ENCODE peak calls at places on chromosomes 16 and 17, in five cellular contexts. N is H7; I is fibroblast of mammary gland; V is ovary; S is stimulated activated CD8-positive, alpha-beta memory T cell treated with anti-CD3 and anti-CD28 coated beads, Interleukin-7, amount 100 ng/mL, for 1 hour. H is an unnamed sample.

GRCh38 chr16:78489072-78489471 is 389.6 kb downstream of the WWOX start:
- DNase-seq in N (no peak), I (no peak), V (no peak), S (no peak), H (no peak)

GRCh38 chr17:42403150-42403549 is 14.9 kb upstream of the STAT3 start:
- DNase-seq in N (peak; percentile 83), I (no peak), V (no peak), S (no peak), H (no peak)

GRCh38 chr16:27444015-27444414 is 42.0 kb downstream of the IL21R start:
- DNase-seq in N (no peak), I (peak; percentile 35), V (no peak), S (no peak), H (no peak)

GRCh38 chr17:6269474-6269873 is 165.4 kb downstream of the AIPL1 start:
- DNase-seq in N (peak; percentile 59), I (peak; percentile 4), V (no peak), S (no peak), H (no peak)

GRCh38 chr16:87965973-87966667 is 14.9 kb downstream of the BANP start:
- DNase-seq in N (no peak), I (peak; percentile 69), V (no peak), S (no peak), H (no peak)

GRCh38 chr17:83080641-83081560 is 1.5 kb downstream of the METRNL start:
- DNase-seq in N (peak; percentile 90), I (no peak), V (no peak), S (no peak), H (peak; percentile 43)

GRCh38 chr17:42518755-42519545 is 17.1 kb upstream of the NAGLU start:
- DNase-seq in N (no peak), I (no peak), V (peak; percentile 66), S (no peak), H (peak; percentile 22)

GRCh38 chr16:919658-920631 is 50.8 kb downstream of the LMF1 start:
- DNase-seq in N (no peak), I (peak; percentile 44), V (no peak), S (no peak), H (no peak)

GRCh38 chr17:78697122-78697845 is 84.8 kb downstream of the CYTH1 start:
- DNase-seq in N (no peak), I (peak; percentile 75), V (no peak), S (no peak), H (no peak)

GRCh38 chr17:38898291-38898679 is 27.1 kb upstream of the LASP1NB start:
- DNase-seq in N (no peak), I (no peak), V (no peak), S (no peak), H (no peak)

GRCh38 chr17:80393491-80393890 is 21.5 kb upstream of the ENDOV start:
- DNase-seq in N (peak; percentile 1), I (no peak), V (no peak), S (no peak), H (no peak)

GRCh38 chr16:11224894-11225676 is 30.9 kb downstream of the SOCS1 start:
- DNase-seq in N (no peak), I (no peak), V (no peak), S (peak; percentile 26), H (no peak)

GRCh38 chr17:10762037-10762436 is 32.2 kb upstream of the TMEM220 start:
- DNase-seq in N (no peak), I (no peak), V (no peak), S (no peak), H (no peak)

GRCh38 chr17:80866050-80866793 is 125.4 kb upstream of the CHMP6 start:
- DNase-seq in N (peak; percentile 87), I (peak; percentile 65), V (peak; percentile 49), S (peak; percentile 45), H (peak; percentile 58)

GRCh38 chr17:3732171-3732570 is 8.5 kb downstream of the HASPIN start:
- DNase-seq in N (peak; percentile 57), I (peak; percentile 31), V (no peak), S (no peak), H (no peak)

GRCh38 chr16:11161439-11161838 is 94.6 kb downstream of the SOCS1 start:
- DNase-seq in N (no peak), I (no peak), V (no peak), S (no peak), H (no peak)

GRCh38 chr16:86222541-86222940 is 287.8 kb upstream of the FOXF1 start:
- DNase-seq in N (no peak), I (peak; percentile 47), V (no peak), S (no peak), H (no peak)

GRCh38 chr17:48058393-48059124 is 10.4 kb downstream of the NFE2L1 start:
- DNase-seq in N (no peak), I (no peak), V (no peak), S (no peak), H (no peak)

H was measured in body of pancreas.